ENCODE peak calls at places on chromosomes 2 and 18, in four cellular contexts. S is GM12891, Y is K562, W is GM12878. C is an unnamed sample.

GRCh38 chr2:74304332-74305148 is 38.7 kb downstream of the SLC4A5 start:
- DNase-seq in S (no peak), Y (peak), W (no peak), C (no peak)

GRCh38 chr18:6405237-6406074 is 9.3 kb downstream of the L3MBTL4 start:
- DNase-seq in S (no peak), Y (no peak), W (no peak), C (no peak)

GRCh38 chr2:132620115-132620514 is 49.9 kb downstream of the LYPD1 start:
- DNase-seq in S (no peak), Y (no peak), W (no peak), C (no peak)

GRCh38 chr18:54223568-54224241 is 764 bp downstream of the MBD2 start:
- DNase-seq in S (no peak), Y (peak), W (no peak), C (peak)

GRCh38 chr2:204108874-204109295 is 172.3 kb downstream of the ICOS start:
- DNase-seq in S (no peak), Y (no peak), W (no peak), C (no peak)

GRCh38 chr2:120685403-120686297 is 50.0 kb upstream of the GLI2 start:
- DNase-seq in S (no peak), Y (no peak), W (no peak), C (no peak)

GRCh38 chr18:76458522-76459311 is 36.3 kb downstream of the ZNF516 start:
- DNase-seq in S (no peak), Y (no peak), W (no peak), C (no peak)

GRCh38 chr18:54416459-54416858 is 58.8 kb downstream of the C18orf54 start:
- DNase-seq in S (no peak), Y (no peak), W (no peak), C (no peak)

GRCh38 chr18:79139206-79139605 is 70.0 kb downstream of the ATP9B start:
- DNase-seq in S (no peak), Y (no peak), W (no peak), C (no peak)

GRCh38 chr18:62596145-62597005 is 73.5 kb downstream of the ZCCHC2 start:
- DNase-seq in S (no peak), Y (no peak), W (no peak), C (no peak)

GRCh38 chr2:221553333-221553732 is 18.8 kb downstream of the EPHA4 start:
- DNase-seq in S (no peak), Y (no peak), W (no peak), C (no peak)

GRCh38 chr18:54983041-54983686 is 23.9 kb upstream of the CCDC68 start:
- DNase-seq in S (no peak), Y (peak), W (no peak), C (peak)

GRCh38 chr18:63882333-63883141 is 5.0 kb upstream of the SERPINB2 start:
- DNase-seq in S (no peak), Y (no peak), W (no peak), C (no peak)

GRCh38 chr2:236814558-236814957 is 244.9 kb downstream of the ACKR3 start:
- DNase-seq in S (no peak), Y (no peak), W (no peak), C (no peak)

GRCh38 chr2:229731916-229732315 is 17.6 kb upstream of the DNER start:
- DNase-seq in S (no peak), Y (peak), W (no peak), C (no peak)

GRCh38 chr2:240137596-240138274 is 1.6 kb upstream of the COPS9 start:
- DNase-seq in S (no peak), Y (no peak), W (no peak), C (no peak)

GRCh38 chr2:5841126-5841525 is 148.9 kb downstream of the SOX11 start:
- DNase-seq in S (no peak), Y (no peak), W (no peak), C (no peak)

GRCh38 chr2:213172641-213173040 is 21.2 kb upstream of the IKZF2 start:
- DNase-seq in S (no peak), Y (no peak), W (no peak), C (no peak)

GRCh38 chr2:216478151-216478550 is 20.5 kb upstream of the RPL37A start:
- DNase-seq in S (no peak), Y (no peak), W (no peak), C (no peak)

GRCh38 chr18:56389190-56389589 is 249.2 kb downstream of the TXNL1 start:
- DNase-seq in S (no peak), Y (no peak), W (no peak), C (no peak)

GRCh38 chr2:163401481-163401880 is 334.3 kb downstream of the FIGN start:
- DNase-seq in S (no peak), Y (no peak), W (no peak), C (no peak)

GRCh38 chr18:31275722-31276463 is 42.1 kb upstream of the DSG1 start:
- DNase-seq in S (no peak), Y (no peak), W (no peak), C (no peak)

GRCh38 chr2:232534940-232535735 is 4.4 kb upstream of the CHRNG start:
- DNase-seq in S (no peak), Y (no peak), W (no peak), C (no peak)

GRCh38 chr2:239381709-239382134 is 19.1 kb downstream of the HDAC4 start:
- DNase-seq in S (peak), Y (peak), W (peak), C (no peak)

GRCh38 chr2:6823111-6823510 is 42.6 kb downstream of the CMPK2 start:
- DNase-seq in S (no peak), Y (no peak), W (no peak), C (no peak)

GRCh38 chr2:118013221-118013723 is 598 bp downstream of the CCDC93 start:
- DNase-seq in S (peak), Y (peak), W (no peak), C (peak)

GRCh38 chr2:127146820-127147502 is 40.0 kb upstream of the BIN1 start:
- DNase-seq in S (no peak), Y (no peak), W (no peak), C (no peak)

DNA sequence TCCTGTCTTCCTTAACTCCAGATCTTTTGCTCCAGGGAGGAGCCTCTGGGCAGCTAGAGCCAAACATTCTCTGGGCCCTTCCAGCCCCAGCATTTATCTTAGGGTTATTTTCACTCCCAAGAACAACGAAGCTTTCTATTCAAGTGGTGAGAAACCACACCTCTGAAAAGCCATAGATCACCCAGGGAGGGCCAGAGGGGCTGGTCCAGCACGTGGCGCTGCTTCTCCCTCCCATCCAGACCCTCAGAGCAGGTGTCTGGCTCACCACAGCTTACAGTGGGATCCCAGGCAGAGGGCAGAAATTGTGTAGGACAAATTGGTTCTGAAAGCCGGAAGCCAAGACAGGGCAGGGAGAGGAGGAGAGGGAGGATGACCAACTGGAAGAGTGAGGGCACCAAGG is 74.0 kb upstream of the PKDCC start:
- DNase-seq in S (no peak), Y (no peak), W (no peak), C (no peak)
- TF ChIP-seq SPI1 in S (no peak), Y (no peak), W (no peak), C (no peak)

GRCh38 chr2:111236027-111236426 is 115.3 kb downstream of the BCL2L11 start:
- DNase-seq in S (no peak), Y (no peak), W (no peak), C (no peak)

GRCh38 chr2:111239107-111239506 is 118.4 kb downstream of the BCL2L11 start:
- DNase-seq in S (peak), Y (no peak), W (no peak), C (no peak)

GRCh38 chr2:111235192-111235591 is 114.5 kb downstream of the BCL2L11 start:
- DNase-seq in S (no peak), Y (no peak), W (no peak), C (no peak)

GRCh38 chr2:111238336-111238735 is 117.6 kb downstream of the BCL2L11 start:
- DNase-seq in S (no peak), Y (no peak), W (no peak), C (peak)

GRCh38 chr2:111235616-111236015 is 114.9 kb downstream of the BCL2L11 start:
- DNase-seq in S (no peak), Y (no peak), W (no peak), C (no peak)
- TF ChIP-seq SPI1 in S (no peak), Y (no peak), W (no peak), C (no peak)

DNA sequence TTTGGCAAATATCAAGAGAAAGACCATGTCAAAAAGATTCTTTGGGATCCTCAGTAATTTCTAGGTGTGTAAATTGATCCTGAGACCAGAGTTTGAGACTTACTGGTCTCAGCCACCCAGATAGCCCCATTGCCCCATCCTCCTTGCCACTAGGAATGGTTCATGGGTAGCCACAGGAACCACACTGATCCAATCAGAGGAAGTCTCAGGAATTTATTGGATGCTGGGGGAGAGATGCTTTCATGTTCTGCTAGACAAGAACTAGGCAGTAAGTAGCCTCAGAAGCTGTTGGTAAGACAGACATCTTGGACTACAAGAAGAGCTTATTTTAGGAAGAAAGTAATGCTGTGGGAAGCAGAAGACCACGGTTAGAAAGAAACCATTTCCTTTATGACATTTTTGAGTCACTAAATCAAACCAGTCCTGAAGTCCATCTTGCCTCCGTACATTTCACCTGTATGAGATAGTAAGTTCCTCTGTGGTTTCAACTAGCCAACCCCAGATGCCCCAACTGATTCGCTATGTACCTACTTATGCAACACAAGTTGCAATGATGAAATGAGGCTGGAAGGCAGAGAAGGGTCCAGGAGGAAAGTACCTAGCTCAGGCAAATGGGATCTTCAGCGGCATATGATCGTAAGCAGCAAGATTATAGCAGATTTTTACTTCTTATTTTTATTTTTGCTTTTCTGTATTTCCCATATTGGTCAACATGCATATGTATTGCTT is 3.6 kb upstream of the ST3GAL5 start:
- DNase-seq in S (no peak), Y (no peak), W (no peak), C (peak)
- TF ChIP-seq SPI1 in S (no peak), Y (no peak), W (no peak), C (no peak)

DNA sequence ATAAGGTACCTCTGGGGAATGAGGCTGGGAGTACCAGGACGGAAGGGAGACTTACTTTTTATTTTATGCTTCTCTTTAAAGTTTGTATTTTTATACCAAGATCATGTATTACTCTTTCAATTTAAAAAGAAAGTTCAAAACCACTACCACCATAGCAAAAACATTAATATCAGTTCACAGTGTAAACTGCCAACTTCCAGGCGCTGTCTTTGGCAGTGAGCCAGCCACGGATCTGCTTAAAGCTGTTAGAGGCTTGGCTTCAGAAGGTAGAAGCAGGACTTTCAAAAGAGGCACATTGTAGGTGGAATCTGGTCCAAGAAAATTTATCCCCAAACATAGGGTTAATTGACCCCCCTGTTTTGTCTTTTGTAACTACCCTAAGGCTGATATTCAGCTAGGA is 74.8 kb downstream of the B3GNT2 start:
- DNase-seq in S (no peak), Y (peak), W (no peak), C (no peak)
- TF ChIP-seq SPI1 in S (no peak), Y (no peak), W (no peak), C (no peak)

GRCh38 chr2:25700221-25700660 is 26.9 kb upstream of the DTNB start:
- DNase-seq in S (peak), Y (peak), W (no peak), C (peak)
- TF ChIP-seq SPI1 in S (no peak), Y (no peak), W (no peak), C (no peak)

DNA sequence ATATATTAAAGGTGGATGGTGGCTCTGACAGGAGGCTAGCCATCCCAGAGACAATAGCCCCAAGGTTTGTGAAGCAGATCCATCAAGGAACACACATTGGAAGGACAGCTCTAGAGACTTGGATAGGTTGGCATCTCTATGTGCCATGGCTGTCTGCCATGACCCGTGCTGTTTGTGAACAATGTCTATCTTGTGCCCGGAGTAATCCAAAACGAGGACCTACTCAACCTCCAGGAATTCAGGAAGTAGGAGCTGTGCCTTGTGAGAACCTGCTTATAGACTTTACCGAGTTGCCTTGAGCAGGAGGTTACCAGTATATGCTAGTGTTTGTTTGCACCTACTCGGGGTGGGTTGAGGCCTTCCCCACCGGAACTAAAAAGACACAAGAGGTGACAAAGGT is 43.1 kb upstream of the SELENOI start:
- DNase-seq in S (no peak), Y (no peak), W (no peak), C (no peak)
- TF ChIP-seq SPI1 in S (no peak), Y (no peak), W (no peak), C (no peak)

DNA sequence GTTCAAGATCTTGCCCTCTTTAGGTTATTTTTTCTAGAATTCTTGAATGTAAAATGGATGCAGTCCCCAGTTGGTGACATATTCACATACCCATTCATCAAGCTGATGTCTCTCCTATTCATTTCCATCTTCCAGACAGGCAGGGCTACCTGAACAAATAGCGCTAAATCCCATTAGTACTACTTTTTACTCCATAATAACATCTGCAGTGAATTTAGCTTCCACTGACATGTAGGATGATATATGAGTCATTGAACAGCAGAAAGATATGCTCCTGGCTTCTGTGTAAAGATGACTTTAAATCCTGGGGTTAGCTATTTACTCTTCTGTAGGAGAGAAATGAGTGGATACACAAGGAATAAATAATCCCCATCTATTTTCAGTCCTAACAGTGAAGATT is 194.7 kb downstream of the RND3 start:
- DNase-seq in S (no peak), Y (no peak), W (no peak), C (no peak)
- TF ChIP-seq SPI1 in S (no peak), Y (no peak), W (no peak), C (no peak)

DNA sequence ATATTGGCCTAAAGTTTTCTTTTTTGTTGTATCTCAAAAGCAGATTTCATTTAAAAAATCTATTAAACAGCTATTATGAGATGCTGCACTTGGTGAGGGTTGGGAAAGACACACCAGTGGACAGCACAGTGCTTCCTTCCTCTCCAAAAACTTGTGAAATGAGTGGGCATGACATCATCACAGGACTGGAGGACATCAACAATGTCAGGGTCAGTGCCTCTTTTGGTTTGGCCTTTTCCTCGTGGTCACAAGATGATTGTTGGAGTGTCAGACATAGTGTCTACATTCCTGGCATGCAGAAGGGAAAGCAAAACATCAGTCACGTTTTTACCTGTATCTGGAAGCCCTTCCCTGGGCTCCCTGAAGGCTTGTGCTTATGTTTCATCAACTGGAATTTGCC is 49.6 kb downstream of the IL1R2 start:
- DNase-seq in S (no peak), Y (no peak), W (no peak), C (peak)
- TF ChIP-seq SPI1 in S (no peak), Y (no peak), W (no peak), C (no peak)

GRCh38 chr2:28586864-28587263 is 91.0 kb downstream of the PLB1 start:
- DNase-seq in S (no peak), Y (no peak), W (no peak), C (no peak)
- TF ChIP-seq SPI1 in S (peak), Y (no peak), W (peak), C (peak)

DNA sequence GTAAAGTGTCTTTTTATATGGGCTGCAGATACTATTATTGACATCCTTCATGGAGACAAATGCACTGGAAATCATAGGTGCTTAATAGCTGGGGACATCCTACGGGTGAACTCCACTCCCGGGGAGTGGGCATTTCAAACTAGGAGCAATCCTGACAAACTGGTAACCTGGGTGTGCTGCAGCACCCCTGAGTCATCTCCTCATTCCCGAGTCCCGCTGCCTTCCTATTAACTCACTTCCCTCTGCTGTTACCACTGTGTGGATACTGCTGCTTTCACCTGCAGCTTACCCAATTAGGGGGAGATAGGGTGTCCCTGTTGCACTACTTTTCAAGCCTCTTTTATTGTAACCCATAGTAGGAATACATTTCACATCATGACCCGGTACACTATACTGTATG is 134.2 kb downstream of the RAPGEF4 start:
- DNase-seq in S (no peak), Y (no peak), W (no peak), C (no peak)
- TF ChIP-seq SPI1 in S (no peak), Y (no peak), W (no peak), C (no peak)

C was measured in HL-60.